ENCODE peak calls at places on chromosome 9, in six cellular contexts. One of them, this sample, is unnamed.

GRCh38 chr9:36325081-36325828 is 67.0 kb upstream of the GNE start:
- ATAC-seq in A549: no peak
- ATAC-seq in gastrocnemius medialis: no peak
- ATAC-seq in HepG2: peak
- ATAC-seq in HCT116: no peak
- ATAC-seq in upper lobe of left lung: no peak
- ATAC-seq in this sample: no peak

GRCh38 chr9:21583628-21584027 is 101.5 kb upstream of the IFNE start:
- ATAC-seq in A549: no peak
- ATAC-seq in gastrocnemius medialis: no peak
- ATAC-seq in HepG2: no peak
- ATAC-seq in HCT116: no peak
- ATAC-seq in upper lobe of left lung: no peak
- ATAC-seq in this sample: no peak

GRCh38 chr9:11933926-11934325 is 759.3 kb upstream of the TYRP1 start:
- ATAC-seq in A549: no peak
- ATAC-seq in gastrocnemius medialis: no peak
- ATAC-seq in HepG2: no peak
- ATAC-seq in HCT116: no peak
- ATAC-seq in upper lobe of left lung: no peak
- ATAC-seq in this sample: no peak

GRCh38 chr9:136135326-136136126 is 16.9 kb upstream of the TMEM250 start:
- ATAC-seq in A549: no peak
- ATAC-seq in gastrocnemius medialis: no peak
- ATAC-seq in HepG2: no peak
- ATAC-seq in HCT116: no peak
- ATAC-seq in upper lobe of left lung: no peak
- ATAC-seq in this sample: no peak

GRCh38 chr9:77714077-77714549 is 66.0 kb upstream of the GNA14 start:
- ATAC-seq in A549: peak
- ATAC-seq in gastrocnemius medialis: no peak
- ATAC-seq in HepG2: no peak
- ATAC-seq in HCT116: no peak
- ATAC-seq in upper lobe of left lung: peak
- ATAC-seq in this sample: no peak

GRCh38 chr9:137387891-137388560 is 34.9 kb downstream of the EXD3 start:
- ATAC-seq in A549: no peak
- ATAC-seq in gastrocnemius medialis: no peak
- ATAC-seq in HepG2: peak
- ATAC-seq in HCT116: no peak
- ATAC-seq in upper lobe of left lung: no peak
- ATAC-seq in this sample: no peak

GRCh38 chr9:2495221-2496005 is 126.2 kb upstream of the VLDLR start:
- ATAC-seq in A549: no peak
- ATAC-seq in gastrocnemius medialis: no peak
- ATAC-seq in HepG2: no peak
- ATAC-seq in HCT116: no peak
- ATAC-seq in upper lobe of left lung: peak
- ATAC-seq in this sample: no peak

GRCh38 chr9:92175441-92175840 is 60.2 kb upstream of the SPTLC1 start:
- ATAC-seq in A549: no peak
- ATAC-seq in gastrocnemius medialis: no peak
- ATAC-seq in HepG2: no peak
- ATAC-seq in HCT116: no peak
- ATAC-seq in upper lobe of left lung: no peak
- ATAC-seq in this sample: no peak

GRCh38 chr9:14908221-14909206 is 1.7 kb downstream of the FREM1 start:
- ATAC-seq in A549: no peak
- ATAC-seq in gastrocnemius medialis: no peak
- ATAC-seq in HepG2: peak
- ATAC-seq in HCT116: no peak
- ATAC-seq in upper lobe of left lung: no peak
- ATAC-seq in this sample: no peak

GRCh38 chr9:83299556-83299955 is 236.6 kb upstream of the RASEF start:
- ATAC-seq in A549: peak
- ATAC-seq in gastrocnemius medialis: peak
- ATAC-seq in HepG2: no peak
- ATAC-seq in HCT116: peak
- ATAC-seq in upper lobe of left lung: no peak
- ATAC-seq in this sample: no peak

GRCh38 chr9:132241840-132242620 is 80.2 kb downstream of the NTNG2 start:
- ATAC-seq in A549: peak
- ATAC-seq in gastrocnemius medialis: peak
- ATAC-seq in HepG2: peak
- ATAC-seq in HCT116: peak
- ATAC-seq in upper lobe of left lung: no peak
- ATAC-seq in this sample: no peak

GRCh38 chr9:77533678-77534077 is 114.4 kb downstream of the GNA14 start:
- ATAC-seq in A549: no peak
- ATAC-seq in gastrocnemius medialis: no peak
- ATAC-seq in HepG2: peak
- ATAC-seq in HCT116: no peak
- ATAC-seq in upper lobe of left lung: no peak
- ATAC-seq in this sample: no peak

GRCh38 chr9:99040254-99040653 is 64.7 kb upstream of the TGFBR1 start:
- ATAC-seq in A549: no peak
- ATAC-seq in gastrocnemius medialis: no peak
- ATAC-seq in HepG2: no peak
- ATAC-seq in HCT116: no peak
- ATAC-seq in upper lobe of left lung: no peak
- ATAC-seq in this sample: no peak

GRCh38 chr9:110187126-110187525 is 20.8 kb downstream of the C9orf152 start:
- ATAC-seq in A549: no peak
- ATAC-seq in gastrocnemius medialis: no peak
- ATAC-seq in HepG2: no peak
- ATAC-seq in HCT116: no peak
- ATAC-seq in upper lobe of left lung: no peak
- ATAC-seq in this sample: no peak

GRCh38 chr9:122065923-122066629 is 27.0 kb downstream of the TTLL11 start:
- ATAC-seq in A549: no peak
- ATAC-seq in gastrocnemius medialis: peak
- ATAC-seq in HepG2: no peak
- ATAC-seq in HCT116: no peak
- ATAC-seq in upper lobe of left lung: no peak
- ATAC-seq in this sample: no peak

GRCh38 chr9:135069556-135070197 is 17.8 kb upstream of the OLFM1 start:
- ATAC-seq in A549: peak
- ATAC-seq in gastrocnemius medialis: no peak
- ATAC-seq in HepG2: no peak
- ATAC-seq in HCT116: no peak
- ATAC-seq in upper lobe of left lung: no peak
- ATAC-seq in this sample: no peak

GRCh38 chr9:18566125-18566524 is 92.2 kb downstream of the ADAMTSL1 start:
- ATAC-seq in A549: no peak
- ATAC-seq in gastrocnemius medialis: no peak
- ATAC-seq in HepG2: no peak
- ATAC-seq in HCT116: no peak
- ATAC-seq in upper lobe of left lung: no peak
- ATAC-seq in this sample: no peak

GRCh38 chr9:33161011-33161588 is 6.0 kb downstream of the B4GALT1 start:
- ATAC-seq in A549: peak
- ATAC-seq in gastrocnemius medialis: peak
- ATAC-seq in HepG2: no peak
- ATAC-seq in HCT116: peak
- ATAC-seq in upper lobe of left lung: peak
- ATAC-seq in this sample: peak
- TF ChIP-seq POLR2A in A549: no peak
- TF ChIP-seq POLR2A in gastrocnemius medialis: no peak
- TF ChIP-seq POLR2A in HepG2: no peak
- TF ChIP-seq POLR2A in HCT116: no peak
- TF ChIP-seq POLR2A in upper lobe of left lung: peak
- TF ChIP-seq POLR2A in this sample: no peak

DNA sequence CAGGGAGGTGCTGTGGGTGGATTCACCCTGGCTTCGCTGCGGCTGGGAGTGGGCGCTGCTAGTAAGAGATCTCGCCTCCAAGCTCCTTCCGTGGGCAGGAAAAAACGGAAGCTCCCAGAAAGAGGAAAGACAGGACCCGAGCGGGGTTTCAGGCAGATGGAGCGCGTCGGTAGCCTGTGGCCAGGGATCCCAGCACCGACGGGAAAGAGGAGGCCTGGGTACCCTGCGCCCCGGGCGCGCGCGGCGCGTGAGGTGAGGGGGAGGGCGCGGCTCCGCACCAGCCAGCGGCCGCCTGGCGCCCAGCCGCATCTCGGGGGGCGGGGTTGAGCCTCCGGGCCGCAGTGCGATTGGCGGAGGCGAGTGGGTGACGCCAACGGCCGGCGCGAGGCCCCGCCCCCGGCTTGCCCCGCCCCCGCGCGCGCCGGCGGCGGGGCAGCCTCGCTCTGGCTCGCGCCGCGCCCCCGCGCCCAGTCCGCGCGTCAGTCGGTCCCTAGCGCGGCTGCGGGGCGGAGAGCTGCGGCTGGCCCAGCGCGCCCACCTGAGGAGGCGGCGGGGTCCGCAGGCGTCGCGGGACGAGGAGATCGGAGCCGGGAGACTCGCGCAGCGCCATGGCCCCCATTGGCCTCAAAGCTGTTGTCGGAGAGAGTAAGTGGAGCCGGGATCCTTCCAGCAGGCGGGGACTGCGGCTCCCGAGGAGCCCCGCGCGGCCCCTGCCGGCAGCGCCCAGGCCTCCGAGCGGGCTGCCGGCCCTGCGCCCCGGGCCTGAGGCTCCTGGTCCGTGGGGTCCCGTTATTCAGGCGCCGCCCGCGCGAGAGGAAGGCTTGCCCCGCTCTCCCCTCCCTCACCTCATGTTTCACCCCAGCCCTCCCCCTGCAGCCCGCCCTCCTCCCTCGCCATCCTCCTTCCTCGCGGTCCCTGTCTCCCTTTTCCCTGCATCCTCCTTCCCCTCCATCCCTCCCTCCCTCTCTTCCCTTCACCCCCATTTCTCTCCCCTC is at the start of gene STXBP1:
- ATAC-seq in A549: peak
- ATAC-seq in gastrocnemius medialis: peak
- ATAC-seq in HepG2: peak
- ATAC-seq in HCT116: peak
- ATAC-seq in upper lobe of left lung: peak
- ATAC-seq in this sample: peak
- TF ChIP-seq POLR2A in A549: peak
- TF ChIP-seq POLR2A in gastrocnemius medialis: peak
- TF ChIP-seq POLR2A in HepG2: peak
- TF ChIP-seq POLR2A in HCT116: peak
- TF ChIP-seq POLR2A in upper lobe of left lung: peak
- TF ChIP-seq POLR2A in this sample: peak

DNA sequence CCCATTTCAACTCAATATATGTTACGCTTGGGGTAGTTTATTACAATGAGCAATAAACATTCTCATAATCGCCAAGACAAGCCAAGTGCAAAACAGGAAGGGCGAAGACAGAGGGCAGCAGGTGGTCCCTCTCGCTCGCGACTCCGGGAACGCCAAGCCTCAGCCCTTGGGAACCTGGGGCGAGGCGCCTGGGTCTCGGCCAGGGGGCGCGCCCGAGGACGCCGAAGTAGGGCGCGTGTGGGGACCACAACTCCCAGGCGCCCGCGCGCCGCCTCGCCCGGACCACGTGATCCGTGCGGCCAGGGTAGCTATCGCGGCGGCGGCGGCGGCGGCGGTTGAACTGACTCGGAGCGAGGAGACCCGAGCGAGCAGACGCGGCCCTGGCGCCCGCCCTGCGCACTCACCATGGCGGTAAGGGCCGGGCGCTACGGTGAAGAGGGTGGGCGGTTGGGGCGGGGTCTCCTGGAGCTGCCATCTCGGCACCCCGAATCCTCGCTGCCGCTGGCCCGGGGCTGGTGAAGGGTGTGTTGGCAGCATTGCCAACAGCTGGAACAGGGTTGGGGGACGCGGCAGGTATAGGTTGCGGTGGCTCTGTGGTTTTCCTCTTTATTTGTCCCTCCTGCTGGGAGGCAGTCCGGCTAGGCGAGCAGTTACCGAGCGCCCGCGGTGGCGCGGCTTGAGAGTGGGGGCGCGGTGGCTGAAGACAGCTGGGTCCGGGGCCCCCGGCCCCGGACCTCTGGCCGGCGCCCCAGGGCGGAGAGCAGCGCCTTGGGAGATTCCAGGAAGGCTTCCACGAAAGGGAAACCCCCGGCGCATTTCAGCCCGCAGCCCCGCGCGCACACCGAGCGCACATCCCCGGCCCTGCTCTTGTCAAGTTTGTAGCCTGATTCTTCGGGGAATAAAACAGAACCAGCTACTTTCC is at the start of gene SLC31A2:
- ATAC-seq in A549: peak
- ATAC-seq in gastrocnemius medialis: peak
- ATAC-seq in HepG2: peak
- ATAC-seq in HCT116: peak
- ATAC-seq in upper lobe of left lung: peak
- ATAC-seq in this sample: peak
- TF ChIP-seq POLR2A in A549: peak
- TF ChIP-seq POLR2A in gastrocnemius medialis: peak
- TF ChIP-seq POLR2A in HepG2: peak
- TF ChIP-seq POLR2A in HCT116: no peak
- TF ChIP-seq POLR2A in upper lobe of left lung: peak
- TF ChIP-seq POLR2A in this sample: peak

GRCh38 chr9:129142115-129142514 is 30.9 kb downstream of the PTPA start:
- ATAC-seq in A549: no peak
- ATAC-seq in gastrocnemius medialis: no peak
- ATAC-seq in HepG2: no peak
- ATAC-seq in HCT116: no peak
- ATAC-seq in upper lobe of left lung: no peak
- ATAC-seq in this sample: no peak

GRCh38 chr9:129141066-129142041 is 30.1 kb downstream of the PTPA start:
- ATAC-seq in A549: no peak
- ATAC-seq in gastrocnemius medialis: no peak
- ATAC-seq in HepG2: no peak
- ATAC-seq in HCT116: no peak
- ATAC-seq in upper lobe of left lung: no peak
- ATAC-seq in this sample: peak

GRCh38 chr9:129139233-129139992 is 28.2 kb downstream of the PTPA start:
- ATAC-seq in A549: peak
- ATAC-seq in gastrocnemius medialis: peak
- ATAC-seq in HepG2: peak
- ATAC-seq in HCT116: peak
- ATAC-seq in upper lobe of left lung: peak
- ATAC-seq in this sample: peak

GRCh38 chr9:129139993-129140396 is 28.8 kb downstream of the PTPA start:
- ATAC-seq in A549: peak
- ATAC-seq in gastrocnemius medialis: peak
- ATAC-seq in HepG2: peak
- ATAC-seq in HCT116: peak
- ATAC-seq in upper lobe of left lung: peak
- ATAC-seq in this sample: peak

DNA sequence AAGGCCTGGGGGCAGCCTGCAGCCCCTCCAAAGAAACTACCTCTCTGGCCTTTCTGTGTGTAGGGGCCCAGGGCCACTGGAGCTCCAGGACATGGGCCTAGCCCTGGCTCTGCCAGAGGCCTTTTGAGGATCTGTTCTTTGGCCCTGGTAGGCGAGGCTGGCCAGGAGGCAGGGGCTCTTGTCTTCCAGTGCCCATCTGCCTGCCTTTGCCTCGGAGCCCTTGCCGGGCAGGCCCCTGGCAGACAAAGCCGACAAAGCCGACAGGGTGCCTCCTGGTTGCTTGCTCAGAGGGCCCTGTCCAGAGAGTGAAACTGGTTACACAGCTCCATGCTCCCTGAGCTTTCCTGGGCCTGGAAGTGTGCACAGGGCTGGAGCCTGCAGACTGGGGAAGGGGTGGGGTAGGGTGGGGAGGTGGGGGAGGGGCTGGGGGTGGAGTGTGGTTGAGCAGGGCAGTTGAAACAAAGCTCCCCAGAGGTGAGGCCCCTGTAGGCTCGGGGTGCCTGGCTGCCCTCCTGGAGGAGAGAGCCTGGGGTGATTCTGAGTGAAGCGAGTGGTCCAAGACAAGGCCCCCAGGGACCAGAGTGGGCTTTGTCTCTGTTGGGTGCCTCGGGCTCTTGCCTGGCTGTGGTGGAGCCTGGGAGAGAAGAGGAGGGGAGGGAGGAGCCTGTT is 29.3 kb downstream of the PTPA start:
- ATAC-seq in A549: peak
- ATAC-seq in gastrocnemius medialis: no peak
- ATAC-seq in HepG2: peak
- ATAC-seq in HCT116: peak
- ATAC-seq in upper lobe of left lung: no peak
- ATAC-seq in this sample: no peak
- TF ChIP-seq POLR2A in A549: peak
- TF ChIP-seq POLR2A in gastrocnemius medialis: no peak
- TF ChIP-seq POLR2A in HepG2: peak
- TF ChIP-seq POLR2A in HCT116: peak
- TF ChIP-seq POLR2A in upper lobe of left lung: no peak
- TF ChIP-seq POLR2A in this sample: no peak

This sample was measured in gastroesophageal sphincter.